ENCODE peak calls at places on chromosomes 16 and 17, in seven cellular contexts. One of them, this sample, is unnamed.

GRCh38 chr16:20181386-20181785 is 107.7 kb upstream of the GPR139 start:
- DNase-seq in OCI-LY7: no peak
- DNase-seq in transverse colon: no peak
- DNase-seq in PC-9: no peak
- DNase-seq in fibroblast of lung: no peak
- DNase-seq in left ventricle myocardium inferior: no peak
- DNase-seq in cardiac fibroblast: no peak
- DNase-seq in this sample: no peak

GRCh38 chr17:74117087-74117486 is 86.4 kb upstream of the RPL38 start:
- DNase-seq in cardiac fibroblast: no peak
- DNase-seq in fibroblast of lung: no peak
- DNase-seq in left ventricle myocardium inferior: no peak
- DNase-seq in transverse colon: no peak
- DNase-seq in PC-9: no peak
- DNase-seq in OCI-LY7: no peak
- DNase-seq in this sample: no peak

GRCh38 chr16:59013930-59014329 is 279.8 kb upstream of the GOT2 start:
- DNase-seq in transverse colon: no peak
- DNase-seq in OCI-LY7: no peak
- DNase-seq in left ventricle myocardium inferior: no peak
- DNase-seq in fibroblast of lung: no peak
- DNase-seq in PC-9: no peak
- DNase-seq in cardiac fibroblast: no peak
- DNase-seq in this sample: no peak

GRCh38 chr17:10754861-10755591 is 25.2 kb upstream of the TMEM220 start:
- DNase-seq in left ventricle myocardium inferior: no peak
- DNase-seq in PC-9: peak
- DNase-seq in fibroblast of lung: no peak
- DNase-seq in cardiac fibroblast: no peak
- DNase-seq in OCI-LY7: no peak
- DNase-seq in transverse colon: no peak
- DNase-seq in this sample: no peak

GRCh38 chr16:84228321-84228838 is 11.4 kb downstream of the KCNG4 start:
- DNase-seq in fibroblast of lung: peak
- DNase-seq in OCI-LY7: no peak
- DNase-seq in PC-9: peak
- DNase-seq in cardiac fibroblast: peak
- DNase-seq in transverse colon: peak
- DNase-seq in left ventricle myocardium inferior: peak
- DNase-seq in this sample: peak

GRCh38 chr17:66652840-66653507 is 181.9 kb upstream of the CACNG5 start:
- DNase-seq in transverse colon: no peak
- DNase-seq in PC-9: no peak
- DNase-seq in left ventricle myocardium inferior: no peak
- DNase-seq in cardiac fibroblast: peak
- DNase-seq in OCI-LY7: no peak
- DNase-seq in fibroblast of lung: peak
- DNase-seq in this sample: no peak

GRCh38 chr17:4480929-4481898 is 17.5 kb upstream of the SPNS2 start:
- DNase-seq in PC-9: no peak
- DNase-seq in cardiac fibroblast: no peak
- DNase-seq in OCI-LY7: peak
- DNase-seq in left ventricle myocardium inferior: no peak
- DNase-seq in transverse colon: peak
- DNase-seq in fibroblast of lung: no peak
- DNase-seq in this sample: no peak

GRCh38 chr17:80671039-80671822 is 126.6 kb downstream of the RPTOR start:
- DNase-seq in transverse colon: no peak
- DNase-seq in cardiac fibroblast: no peak
- DNase-seq in left ventricle myocardium inferior: no peak
- DNase-seq in fibroblast of lung: no peak
- DNase-seq in PC-9: no peak
- DNase-seq in OCI-LY7: no peak
- DNase-seq in this sample: no peak

GRCh38 chr16:69711115-69711740 is 15.1 kb downstream of the NQO1 start:
- DNase-seq in PC-9: peak
- DNase-seq in cardiac fibroblast: peak
- DNase-seq in transverse colon: peak
- DNase-seq in fibroblast of lung: no peak
- DNase-seq in OCI-LY7: no peak
- DNase-seq in left ventricle myocardium inferior: no peak
- DNase-seq in this sample: no peak

GRCh38 chr17:80124351-80124981 is 22.5 kb downstream of the EIF4A3 start:
- DNase-seq in transverse colon: no peak
- DNase-seq in left ventricle myocardium inferior: no peak
- DNase-seq in fibroblast of lung: no peak
- DNase-seq in PC-9: peak
- DNase-seq in OCI-LY7: no peak
- DNase-seq in cardiac fibroblast: peak
- DNase-seq in this sample: no peak

GRCh38 chr17:76370261-76370993 is 14.0 kb upstream of the SPHK1 start:
- DNase-seq in fibroblast of lung: peak
- DNase-seq in left ventricle myocardium inferior: peak
- DNase-seq in OCI-LY7: peak
- DNase-seq in PC-9: peak
- DNase-seq in cardiac fibroblast: peak
- DNase-seq in transverse colon: peak
- DNase-seq in this sample: peak

GRCh38 chr17:73794336-73794735 is 150.1 kb upstream of the SDK2 start:
- DNase-seq in PC-9: no peak
- DNase-seq in cardiac fibroblast: no peak
- DNase-seq in transverse colon: no peak
- DNase-seq in OCI-LY7: no peak
- DNase-seq in left ventricle myocardium inferior: no peak
- DNase-seq in fibroblast of lung: no peak
- DNase-seq in this sample: no peak

GRCh38 chr17:81332949-81333570 is 38.0 kb upstream of the SLC38A10 start:
- DNase-seq in cardiac fibroblast: no peak
- DNase-seq in transverse colon: no peak
- DNase-seq in OCI-LY7: no peak
- DNase-seq in left ventricle myocardium inferior: no peak
- DNase-seq in fibroblast of lung: no peak
- DNase-seq in PC-9: no peak
- DNase-seq in this sample: no peak

GRCh38 chr16:88552815-88553214 is 17.4 kb upstream of the ZC3H18 start:
- DNase-seq in left ventricle myocardium inferior: no peak
- DNase-seq in OCI-LY7: peak
- DNase-seq in fibroblast of lung: no peak
- DNase-seq in PC-9: no peak
- DNase-seq in cardiac fibroblast: no peak
- DNase-seq in transverse colon: peak
- DNase-seq in this sample: no peak

GRCh38 chr16:88556294-88556988 is 13.8 kb upstream of the ZC3H18 start:
- DNase-seq in left ventricle myocardium inferior: no peak
- DNase-seq in OCI-LY7: peak
- DNase-seq in cardiac fibroblast: no peak
- DNase-seq in PC-9: no peak
- DNase-seq in transverse colon: peak
- DNase-seq in fibroblast of lung: no peak
- DNase-seq in this sample: no peak

GRCh38 chr16:88554711-88555264 is 15.4 kb upstream of the ZC3H18 start:
- DNase-seq in PC-9: no peak
- DNase-seq in fibroblast of lung: no peak
- DNase-seq in OCI-LY7: no peak
- DNase-seq in transverse colon: no peak
- DNase-seq in cardiac fibroblast: no peak
- DNase-seq in left ventricle myocardium inferior: no peak
- DNase-seq in this sample: no peak

GRCh38 chr16:88552166-88552565 is 18.0 kb upstream of the ZC3H18 start:
- DNase-seq in PC-9: no peak
- DNase-seq in cardiac fibroblast: no peak
- DNase-seq in left ventricle myocardium inferior: no peak
- DNase-seq in fibroblast of lung: no peak
- DNase-seq in transverse colon: no peak
- DNase-seq in OCI-LY7: peak
- DNase-seq in this sample: no peak

DNA sequence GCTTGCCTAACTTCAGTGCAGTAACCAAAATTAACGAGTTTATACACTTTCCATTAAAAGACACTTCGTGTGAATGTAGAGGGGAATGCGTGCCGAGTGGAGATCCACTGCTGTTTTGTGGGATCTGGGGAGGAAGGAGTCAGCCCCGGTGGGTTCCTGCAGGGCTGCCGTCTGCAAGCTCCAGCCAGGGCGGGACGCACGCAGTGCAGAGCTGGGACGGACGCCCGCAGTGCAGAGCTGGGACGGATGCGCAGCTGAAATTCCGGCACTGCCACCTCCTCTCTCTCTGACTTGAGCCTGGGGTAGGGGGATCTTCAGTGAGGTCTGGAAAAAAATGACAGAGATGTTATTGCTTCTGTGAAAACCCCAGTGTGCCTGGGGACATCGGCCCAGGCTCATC is 16.5 kb upstream of the ZC3H18 start:
- DNase-seq in OCI-LY7: no peak
- DNase-seq in fibroblast of lung: no peak
- DNase-seq in PC-9: no peak
- DNase-seq in left ventricle myocardium inferior: no peak
- DNase-seq in transverse colon: no peak
- DNase-seq in cardiac fibroblast: no peak
- DNase-seq in this sample: no peak
- H3K4me3 ChIP-seq in OCI-LY7: no peak
- H3K4me3 ChIP-seq in fibroblast of lung: no peak
- H3K4me3 ChIP-seq in PC-9: no peak
- H3K4me3 ChIP-seq in left ventricle myocardium inferior: no peak
- H3K4me3 ChIP-seq in transverse colon: no peak
- H3K4me3 ChIP-seq in cardiac fibroblast: no peak
- H3K4me3 ChIP-seq in this sample: no peak

GRCh38 chr16:22813946-22814325 is at the start of gene HS3ST2:
- DNase-seq in OCI-LY7: no peak
- DNase-seq in cardiac fibroblast: peak
- DNase-seq in transverse colon: peak
- DNase-seq in left ventricle myocardium inferior: peak
- DNase-seq in fibroblast of lung: no peak
- DNase-seq in PC-9: no peak
- DNase-seq in this sample: no peak
- H3K4me3 ChIP-seq in OCI-LY7: no peak
- H3K4me3 ChIP-seq in cardiac fibroblast: no peak
- H3K4me3 ChIP-seq in transverse colon: peak
- H3K4me3 ChIP-seq in left ventricle myocardium inferior: peak
- H3K4me3 ChIP-seq in fibroblast of lung: peak
- H3K4me3 ChIP-seq in PC-9: no peak
- H3K4me3 ChIP-seq in this sample: peak

DNA sequence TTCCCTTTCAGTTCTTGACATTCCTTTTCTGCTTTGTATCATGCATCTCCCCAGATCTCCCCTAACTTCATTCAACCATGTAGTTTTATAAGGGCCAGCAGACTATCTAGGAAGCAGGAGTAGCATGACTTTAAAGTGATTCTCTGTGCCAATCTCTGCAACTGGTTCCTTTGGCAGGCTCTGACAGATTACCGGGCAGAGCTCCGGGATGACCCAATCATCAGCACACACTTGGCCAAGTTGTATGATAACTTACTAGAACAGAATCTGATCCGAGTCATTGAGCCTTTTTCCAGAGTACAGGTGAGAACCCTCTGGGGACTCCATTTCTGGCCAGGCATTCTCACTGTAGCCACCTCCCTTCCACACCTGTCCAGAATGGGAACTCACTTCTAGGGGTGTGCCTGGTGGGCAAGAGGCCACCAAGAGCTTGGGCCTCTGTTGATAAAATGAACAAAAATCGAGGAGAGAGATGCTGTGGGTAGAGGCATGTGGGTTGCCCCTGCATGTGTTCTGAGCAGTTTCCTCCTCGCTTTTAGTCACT is 7.6 kb upstream of the CDK5R1 start:
- DNase-seq in OCI-LY7: no peak
- DNase-seq in left ventricle myocardium inferior: no peak
- DNase-seq in transverse colon: no peak
- DNase-seq in PC-9: no peak
- DNase-seq in fibroblast of lung: no peak
- DNase-seq in cardiac fibroblast: no peak
- DNase-seq in this sample: peak
- H3K4me3 ChIP-seq in OCI-LY7: no peak
- H3K4me3 ChIP-seq in left ventricle myocardium inferior: no peak
- H3K4me3 ChIP-seq in transverse colon: no peak
- H3K4me3 ChIP-seq in PC-9: no peak
- H3K4me3 ChIP-seq in fibroblast of lung: no peak
- H3K4me3 ChIP-seq in cardiac fibroblast: no peak
- H3K4me3 ChIP-seq in this sample: no peak

DNA sequence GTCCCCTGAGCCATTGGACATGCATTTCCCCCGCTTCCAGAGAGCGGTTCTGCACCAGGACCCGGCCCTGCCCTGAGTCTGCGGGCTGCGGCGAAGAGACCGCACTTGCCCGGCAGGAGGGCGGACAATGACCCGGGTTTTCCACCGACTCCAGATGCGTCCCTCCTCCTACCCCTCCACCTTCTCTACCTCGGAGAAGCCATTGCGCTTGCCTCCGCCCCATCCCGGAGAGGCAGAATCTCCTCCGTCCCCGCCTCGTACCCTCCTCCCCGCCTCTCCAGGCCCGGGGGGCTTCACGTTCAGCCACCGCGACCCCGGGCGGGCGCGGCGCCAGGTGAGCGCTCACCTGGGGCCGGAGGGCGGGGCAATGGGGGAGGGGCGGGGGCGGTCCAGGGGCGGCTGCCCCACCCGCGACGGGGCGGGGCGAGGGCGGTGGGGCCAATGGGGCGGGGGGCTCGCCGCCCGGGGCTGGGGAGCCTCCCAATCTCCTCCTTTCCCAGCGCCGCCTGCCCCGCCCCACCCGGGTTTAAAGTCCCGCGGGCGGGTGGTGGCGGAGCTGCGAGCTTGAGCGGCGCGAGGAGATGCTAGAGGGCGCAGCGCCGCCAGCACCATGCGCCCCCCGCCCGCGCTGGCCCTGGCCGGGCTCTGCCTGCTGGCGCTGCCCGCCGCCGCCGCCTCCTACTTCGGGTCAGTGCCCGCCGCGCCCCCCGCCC is at the start of gene WNT9B:
- DNase-seq in OCI-LY7: no peak
- DNase-seq in left ventricle myocardium inferior: no peak
- DNase-seq in PC-9: no peak
- DNase-seq in transverse colon: peak
- DNase-seq in fibroblast of lung: no peak
- DNase-seq in cardiac fibroblast: no peak
- DNase-seq in this sample: no peak
- H3K4me3 ChIP-seq in OCI-LY7: no peak
- H3K4me3 ChIP-seq in left ventricle myocardium inferior: peak
- H3K4me3 ChIP-seq in PC-9: no peak
- H3K4me3 ChIP-seq in transverse colon: no peak
- H3K4me3 ChIP-seq in fibroblast of lung: peak
- H3K4me3 ChIP-seq in cardiac fibroblast: peak
- H3K4me3 ChIP-seq in this sample: peak

DNA sequence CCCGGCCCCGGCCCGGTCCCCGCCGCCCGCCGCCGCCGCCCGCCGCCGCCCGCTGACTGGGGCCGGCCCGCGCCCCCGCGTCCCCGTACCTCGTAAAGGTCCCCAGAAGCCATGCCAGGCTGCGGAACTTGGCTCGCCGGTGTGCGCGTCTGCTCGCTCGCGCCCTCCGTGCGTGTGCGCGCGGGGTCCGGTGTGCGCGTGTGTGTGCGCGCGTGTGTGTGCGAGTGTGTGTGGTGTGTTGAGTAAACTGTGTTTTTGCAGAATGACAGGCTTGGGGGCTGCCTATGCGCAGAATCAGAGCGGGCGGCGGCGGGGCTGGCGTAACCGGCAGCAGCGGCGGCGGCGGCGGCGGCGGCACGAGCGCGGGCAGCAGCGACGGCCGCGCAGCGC is 342 bp downstream of the CDYL2 start:
- DNase-seq in PC-9: no peak
- DNase-seq in cardiac fibroblast: peak
- DNase-seq in fibroblast of lung: peak
- DNase-seq in OCI-LY7: peak
- DNase-seq in transverse colon: peak
- DNase-seq in left ventricle myocardium inferior: peak
- DNase-seq in this sample: no peak
- H3K4me3 ChIP-seq in PC-9: no peak
- H3K4me3 ChIP-seq in cardiac fibroblast: peak
- H3K4me3 ChIP-seq in fibroblast of lung: peak
- H3K4me3 ChIP-seq in OCI-LY7: peak
- H3K4me3 ChIP-seq in transverse colon: peak
- H3K4me3 ChIP-seq in left ventricle myocardium inferior: peak
- H3K4me3 ChIP-seq in this sample: peak

This sample was measured in gastrocnemius medialis.